ENCODE peak calls at places on chromosomes 4 and X, in eight cellular contexts. C is sigmoid colon, G is Peyer's patch, M is body of pancreas, H is hepatocyte, U is cardiac muscle cell, I is heart left ventricle, D is tibial artery. J is an unnamed sample.

GRCh38 chrX:53087378-53087777 is 5.2 kb downstream of the TSPYL2 start:
- DNase-seq in C (no peak), G (no peak), M (no peak), H (no peak), U (no peak), I (no peak), D (no peak), J (no peak)

GRCh38 chr4:88743696-88744095 is 46.1 kb upstream of the NAP1L5 start:
- DNase-seq in C (no peak), G (no peak), M (no peak), H (no peak), U (peak; percentile 32), I (no peak), D (no peak), J (peak; percentile 64)

GRCh38 chr4:102616661-102617060 is 115.5 kb downstream of the NFKB1 start:
- DNase-seq in C (no peak), G (no peak), M (no peak), H (no peak), U (no peak), I (no peak), D (no peak), J (no peak)

GRCh38 chrX:9072281-9072680 is 38.4 kb upstream of the FAM9B start:
- DNase-seq in C (no peak), G (no peak), M (no peak), H (no peak), U (peak; percentile 21), I (no peak), D (no peak), J (peak; percentile 39)

GRCh38 chr4:108991929-108992328 is 229.1 kb upstream of the ETNPPL start:
- DNase-seq in C (no peak), G (no peak), M (no peak), H (no peak), U (peak; percentile 86), I (no peak), D (no peak), J (peak; percentile 21)

GRCh38 chr4:154234576-154234975 is 257.0 kb downstream of the DCHS2 start:
- DNase-seq in C (no peak), G (no peak), M (no peak), H (no peak), U (no peak), I (no peak), D (no peak), J (no peak)

GRCh38 chr4:4614925-4615678 is 73.3 kb upstream of the STX18 start:
- DNase-seq in C (no peak), G (no peak), M (no peak), H (peak; percentile 42), U (no peak), I (no peak), D (no peak), J (peak; percentile 67)

GRCh38 chr4:63620271-63620670 is 789.0 kb downstream of the TECRL start:
- DNase-seq in C (no peak), G (no peak), M (no peak), H (no peak), U (no peak), I (no peak), D (no peak), J (no peak)

GRCh38 chr4:174697896-174698295 is 131.2 kb downstream of the GLRA3 start:
- DNase-seq in C (no peak), G (no peak), M (no peak), H (no peak), U (no peak), I (no peak), D (no peak), J (no peak)

GRCh38 chr4:26863512-26863911 is 2.9 kb downstream of the STIM2 start:
- DNase-seq in C (no peak), G (no peak), M (no peak), H (no peak), U (no peak), I (no peak), D (no peak), J (no peak)
- H3K4me3 ChIP-seq in C (no peak overlapping the region), G (no peak overlapping the region), M (no peak overlapping the region), H (no peak overlapping the region), U (peak overlapping the region; percentile 2), I (peak overlapping the region; percentile 72), D (no peak overlapping the region), J (no peak overlapping the region)

DNA sequence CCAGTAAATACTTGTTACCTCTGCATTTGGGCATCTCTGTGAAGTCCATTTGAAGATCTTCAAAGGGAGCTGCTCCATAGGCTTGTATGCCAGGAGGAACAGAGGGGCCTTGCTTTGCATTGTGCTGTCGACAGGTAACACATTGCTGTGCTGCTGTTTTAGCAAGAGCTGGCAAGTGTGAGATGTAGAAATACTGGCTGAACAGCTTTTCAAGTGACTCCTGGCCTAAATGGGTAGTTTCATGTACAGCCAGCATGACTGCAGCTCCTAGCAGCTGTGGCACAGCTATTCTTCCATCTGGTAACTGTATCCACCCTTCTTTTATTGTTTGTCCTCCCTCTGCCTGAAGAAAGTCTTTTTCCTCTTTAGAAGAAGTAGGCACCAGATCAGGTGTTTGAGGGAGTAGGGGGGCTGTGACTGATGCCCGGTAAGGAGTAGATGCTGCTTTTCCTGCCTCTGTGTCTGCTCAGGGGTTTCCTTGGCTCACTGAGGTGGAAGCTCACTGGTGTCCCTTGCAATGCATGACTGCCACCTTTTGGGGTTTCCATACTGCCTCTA is 965.3 kb downstream of the CCSER1 start:
- DNase-seq in C (no peak), G (no peak), M (no peak), H (no peak), U (no peak), I (no peak), D (no peak), J (no peak)
- TF ChIP-seq CTCF in C (no peak), G (no peak), M (no peak), H (peak; percentile 6), U (no peak), I (no peak), D (no peak), J (no peak)

GRCh38 chr4:16192631-16193483 is 33.4 kb downstream of the TAPT1 start:
- DNase-seq in C (no peak), G (no peak), M (no peak), H (no peak), U (no peak), I (no peak), D (no peak), J (no peak)

GRCh38 chr4:16192067-16192466 is 34.2 kb downstream of the TAPT1 start:
- DNase-seq in C (no peak), G (no peak), M (no peak), H (no peak), U (no peak), I (no peak), D (no peak), J (no peak)

GRCh38 chr4:16183604-16184003 is 42.7 kb downstream of the TAPT1 start:
- DNase-seq in C (no peak), G (no peak), M (no peak), H (no peak), U (no peak), I (no peak), D (no peak), J (no peak)

DNA sequence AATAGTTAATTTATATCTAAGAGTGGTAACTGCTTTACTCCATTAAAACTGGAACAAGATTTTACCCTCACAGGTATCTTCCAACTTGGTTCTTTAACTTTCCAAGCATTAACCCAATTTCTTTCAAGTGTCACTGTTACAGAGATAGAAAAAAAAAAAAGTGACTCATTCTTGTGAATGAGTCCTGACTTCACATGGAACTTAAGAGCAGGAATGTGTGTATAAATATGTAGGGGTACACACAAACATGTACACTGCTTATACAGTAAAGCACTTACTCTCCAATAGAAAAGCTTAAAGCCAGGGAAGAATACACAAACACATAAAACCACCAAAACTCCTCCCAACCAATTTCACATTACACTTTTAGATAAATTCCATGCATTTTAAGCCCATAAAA is 38.8 kb downstream of the TAPT1 start:
- DNase-seq in C (no peak), G (no peak), M (no peak), H (no peak), U (no peak), I (no peak), D (no peak), J (peak; percentile 12)
- H3K4me3 ChIP-seq in C (no peak overlapping the region), G (no peak overlapping the region), M (no peak overlapping the region), H (no peak overlapping the region), U (no peak overlapping the region), I (no peak overlapping the region), D (no peak overlapping the region), J (no peak overlapping the region)

GRCh38 chr4:12022409-12022808 is 593.7 kb upstream of the HS3ST1 start:
- DNase-seq in C (no peak), G (no peak), M (no peak), H (no peak), U (no peak), I (no peak), D (no peak), J (no peak)
- TF ChIP-seq CTCF in C (no peak), G (no peak), M (no peak), H (no peak), U (no peak), I (no peak), D (no peak), J (no peak)

J was measured in foreskin fibroblast.